ENCODE peak calls at places on chromosomes 16 and 17, in eight cellular contexts. I is astrocyte, A is MM.1S, H is keratinocyte, U is fibroblast of lung, Y is neural progenitor cell, M is colonic mucosa, C is IMR-90. R is an unnamed sample.

GRCh38 chr17:40341808-40342574 is 22.5 kb downstream of the GJD3 start:
- DNase-seq in Y (peak; percentile 84), U (peak; percentile 70), M (peak; percentile 93), A (no peak), C (peak; percentile 50), I (peak; percentile 55), H (no peak), R (no peak)

GRCh38 chr17:47295037-47295873 is 28.5 kb upstream of the EFCAB13 start:
- DNase-seq in Y (peak; percentile 62), H (no peak), I (no peak), M (no peak), U (no peak), C (no peak), A (no peak), R (no peak)

GRCh38 chr16:4617880-4618279 is 3.2 kb upstream of the UBALD1 start:
- DNase-seq in A (no peak), I (no peak), U (no peak), Y (no peak), C (no peak), M (no peak), H (no peak), R (no peak)

GRCh38 chr16:23060458-23061320 is 88.6 kb downstream of the USP31 start:
- DNase-seq in Y (peak; percentile 82), C (peak; percentile 77), H (no peak), A (peak; percentile 63), I (peak; percentile 40), U (peak; percentile 59), M (peak; percentile 70), R (peak; percentile 47)

GRCh38 chr17:72301887-72302286 is 181.1 kb downstream of the SOX9 start:
- DNase-seq in Y (no peak), C (no peak), I (no peak), A (no peak), H (no peak), U (no peak), M (no peak), R (no peak)

GRCh38 chr17:80236911-80237310 is 16.7 kb downstream of the SLC26A11 start:
- DNase-seq in U (no peak), C (no peak), A (no peak), H (no peak), I (no peak), M (no peak), Y (no peak), R (no peak)

GRCh38 chr16:11748404-11749254 is 6.0 kb upstream of the TXNDC11 start:
- DNase-seq in H (no peak), C (no peak), Y (no peak), A (peak; percentile 87), I (no peak), U (no peak), M (peak; percentile 76), R (no peak)

GRCh38 chr16:20862162-20862960 is 37.8 kb downstream of the DCUN1D3 start:
- DNase-seq in Y (no peak), M (no peak), U (no peak), C (no peak), I (no peak), A (no peak), H (no peak), R (no peak)

GRCh38 chr17:43396491-43397060 is 2.2 kb upstream of the ARL4D start:
- DNase-seq in C (no peak), A (no peak), U (no peak), Y (no peak), I (no peak), H (no peak), M (no peak), R (no peak)

GRCh38 chr17:45952814-45953320 is 46.2 kb upstream of the STH start:
- DNase-seq in H (no peak), I (no peak), C (no peak), Y (no peak), A (no peak), M (no peak), U (no peak), R (no peak)

GRCh38 chr16:89324056-89325010 is 106.8 kb downstream of the ZNF778 start:
- DNase-seq in U (peak; percentile 97), Y (no peak), A (no peak), C (peak; percentile 92), H (no peak), M (no peak), I (peak; percentile 95), R (no peak)

GRCh38 chr17:81566461-81567126 is 14.4 kb upstream of the FAAP100 start:
- DNase-seq in M (peak; percentile 84), H (no peak), A (no peak), U (peak; percentile 98), Y (no peak), C (peak; percentile 93), I (peak; percentile 97), R (peak; percentile 41)

GRCh38 chr17:64343071-64343774 is 47.4 kb downstream of the PECAM1 start:
- DNase-seq in Y (no peak), C (no peak), U (no peak), M (no peak), I (no peak), A (no peak), H (no peak), R (no peak)

GRCh38 chr17:57988301-57989010 is 402 bp upstream of the VEZF1 start:
- DNase-seq in Y (no peak), M (peak; percentile 69), I (peak; percentile 49), A (peak; percentile 67), U (peak; percentile 70), H (no peak), C (peak; percentile 66), R (peak; percentile 51)

GRCh38 chr16:20308266-20308665 is 19.0 kb downstream of the GP2 start:
- DNase-seq in C (no peak), M (no peak), U (no peak), I (no peak), Y (no peak), H (no peak), A (no peak), R (no peak)

GRCh38 chr17:43171761-43172487 is 910 bp downstream of the NBR1 start:
- DNase-seq in U (peak; percentile 96), C (peak; percentile 95), M (peak; percentile 56), Y (peak; percentile 8), A (peak; percentile 11), I (peak; percentile 95), H (peak; percentile 65), R (peak; percentile 50)

GRCh38 chr17:47907932-47908562 is 12.0 kb downstream of the SP2 start:
- DNase-seq in A (peak; percentile 18), Y (no peak), I (no peak), C (no peak), U (no peak), H (no peak), M (no peak), R (no peak)

GRCh38 chr16:4676826-4677225 is 16.5 kb upstream of the NUDT16L1 start:
- DNase-seq in H (no peak), C (no peak), I (no peak), M (no peak), A (no peak), Y (no peak), U (no peak), R (no peak)

GRCh38 chr17:30336369-30337171 is 2.7 kb upstream of the TMIGD1 start:
- DNase-seq in M (peak; percentile 79), C (peak; percentile 59), H (peak; percentile 41), U (peak; percentile 36), I (peak; percentile 14), Y (peak; percentile 67), A (peak; percentile 71), R (peak; percentile 79)

GRCh38 chr16:21075252-21075651 is 75.4 kb downstream of the DNAH3 start:
- DNase-seq in C (no peak), I (no peak), Y (no peak), A (no peak), M (no peak), H (no peak), U (peak; percentile 4), R (no peak)

GRCh38 chr16:66382171-66382965 is 15.9 kb downstream of the CDH5 start:
- DNase-seq in M (no peak), C (peak; percentile 92), H (no peak), Y (no peak), U (peak; percentile 96), I (peak; percentile 96), A (no peak), R (no peak)
- TF ChIP-seq CTCF in M (no peak), C (no peak), H (peak; percentile 3), Y (no peak), U (no peak), I (peak; percentile 12), A (no peak), R (peak; percentile 30)

GRCh38 chr16:28596115-28596630 is 677 bp downstream of the SULT1A2 start:
- DNase-seq in A (no peak), C (no peak), U (no peak), H (no peak), I (no peak), M (no peak), Y (no peak), R (no peak)

GRCh38 chr16:28592979-28593553 is 3.8 kb downstream of the SULT1A2 start:
- DNase-seq in H (no peak), Y (no peak), C (no peak), I (no peak), A (no peak), U (no peak), M (no peak), R (no peak)

GRCh38 chr16:28592511-28592910 is 4.3 kb downstream of the SULT1A2 start:
- DNase-seq in C (no peak), M (no peak), I (no peak), H (no peak), U (no peak), Y (no peak), A (no peak), R (no peak)

GRCh38 chr16:28597692-28598261 is 927 bp upstream of the SULT1A2 start:
- DNase-seq in A (peak; percentile 41), H (no peak), I (no peak), Y (peak; percentile 50), M (peak; percentile 38), U (no peak), C (no peak), R (no peak)

GRCh38 chr16:28596840-28597691 is at the start of gene SULT1A2:
- DNase-seq in Y (peak; percentile 30), C (no peak), A (no peak), U (peak; percentile 18), M (peak; percentile 68), H (peak; percentile 11), I (peak; percentile 15), R (peak; percentile 26)
- H3K9ac ChIP-seq in Y (no peak within 1 kb of the TSS), C (no peak within 1 kb of the TSS), A (no peak within 1 kb of the TSS), U (no peak within 1 kb of the TSS), M (peak within 1 kb of the TSS; percentile 2), H (no peak within 1 kb of the TSS), I (no peak within 1 kb of the TSS), R (peak within 1 kb of the TSS; percentile 24)

DNA sequence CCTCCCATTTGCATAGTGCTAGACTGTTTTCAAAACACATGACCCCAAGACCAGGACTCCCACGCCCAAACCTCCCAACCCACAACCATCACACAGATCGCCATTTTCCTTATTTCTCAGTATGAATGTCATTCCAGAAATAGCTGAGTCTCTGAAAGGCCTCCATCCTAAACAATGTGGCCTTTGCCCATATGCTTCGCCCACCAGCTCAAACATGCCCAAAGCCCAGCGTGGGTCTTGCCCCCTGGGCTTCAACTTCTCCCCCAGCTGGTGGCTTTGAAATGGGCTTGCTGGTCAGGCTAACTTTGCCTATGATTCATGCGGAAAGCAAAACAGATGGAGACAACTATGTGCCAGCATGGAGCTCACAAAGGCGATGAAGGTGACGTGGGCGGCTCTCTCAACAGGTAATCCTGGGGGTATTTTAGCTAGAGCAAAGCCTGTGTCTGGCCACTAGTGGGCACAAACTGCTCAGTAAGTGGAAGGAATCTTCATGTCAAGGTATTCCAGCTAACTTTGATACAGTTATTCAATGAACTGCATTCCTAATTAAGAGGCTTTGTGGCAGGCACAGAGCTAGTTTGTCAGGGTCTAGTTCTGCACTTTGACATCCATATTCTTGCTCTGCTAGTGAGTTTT is 17.1 kb downstream of the PMP22 start:
- DNase-seq in A (no peak), U (peak; percentile 27), M (peak; percentile 13), C (no peak), Y (peak; percentile 39), I (peak; percentile 4), H (no peak), R (no peak)
- TF ChIP-seq CTCF in A (no peak), U (peak; percentile 35), M (peak; percentile 22), C (peak; percentile 37), Y (peak; percentile 59), I (peak; percentile 40), H (peak; percentile 59), R (peak; percentile 64)

GRCh38 chr16:86344586-86344871 is 165.8 kb upstream of the FOXF1 start:
- DNase-seq in M (no peak), H (no peak), I (no peak), A (no peak), U (no peak), C (no peak), Y (no peak), R (no peak)
- H3K9ac ChIP-seq in M (peak overlapping the region; percentile 3), H (no peak overlapping the region), I (no peak overlapping the region), A (no peak overlapping the region), U (no peak overlapping the region), C (peak overlapping the region; percentile 76), Y (no peak overlapping the region), R (no peak overlapping the region)